ENCODE peak calls at places on chromosomes 7 and 10, in five cellular contexts. Z is prostate gland, T is sigmoid colon, M is ovary, K is spleen. X is an unnamed sample.

GRCh38 chr10:15868006-15868405 is 7.7 kb upstream of the MINDY3 start:
- DNase-seq in Z (no peak), T (no peak), K (no peak), M (no peak), X (no peak)

GRCh38 chr10:12471135-12471534 is 121.8 kb downstream of the CAMK1D start:
- DNase-seq in M (no peak), Z (no peak), K (peak; percentile 24), T (peak; percentile 36), X (no peak)

GRCh38 chr7:93160410-93160809 is 12.2 kb upstream of the SAMD9L start:
- DNase-seq in M (no peak), T (no peak), K (no peak), Z (no peak), X (no peak)

GRCh38 chr7:43220250-43220649 is 107.8 kb downstream of the HECW1 start:
- DNase-seq in K (no peak), Z (no peak), M (no peak), T (no peak), X (no peak)

GRCh38 chr7:45082031-45082830 is 6.5 kb downstream of the NACAD start:
- DNase-seq in M (peak; percentile 70), K (no peak), T (peak; percentile 62), Z (no peak), X (peak; percentile 68)

GRCh38 chr7:87564290-87564963 is 36.3 kb downstream of the ABCB1 start:
- DNase-seq in M (no peak), T (no peak), K (no peak), Z (no peak), X (no peak)

GRCh38 chr7:47945261-47946015 is 2.8 kb downstream of the PKD1L1 start:
- DNase-seq in Z (peak; percentile 61), K (peak; percentile 89), T (peak; percentile 80), M (peak; percentile 87), X (peak; percentile 92)

GRCh38 chr7:77649950-77650349 is 46.3 kb upstream of the RSBN1L start:
- DNase-seq in Z (no peak), M (no peak), T (no peak), K (no peak), X (no peak)

GRCh38 chr10:5369362-5370158 is 4.8 kb downstream of the UCN3 start:
- DNase-seq in Z (no peak), T (no peak), M (no peak), K (no peak), X (no peak)

GRCh38 chr7:2355079-2356008 is 717 bp downstream of the EIF3B start:
- DNase-seq in K (peak; percentile 91), Z (no peak), M (peak; percentile 56), T (no peak), X (peak; percentile 29)

GRCh38 chr7:30743371-30744074 is 8.4 kb upstream of the INMT start:
- DNase-seq in K (no peak), M (peak; percentile 63), Z (no peak), T (no peak), X (no peak)

GRCh38 chr7:149772821-149773425 is 465 bp downstream of the ZNF467 start:
- DNase-seq in K (peak; percentile 91), Z (no peak), T (no peak), M (peak; percentile 63), X (no peak)

GRCh38 chr7:27520828-27521790 is 141.6 kb downstream of the HIBADH start:
- DNase-seq in Z (no peak), K (no peak), M (no peak), T (peak; percentile 78), X (peak; percentile 72)

GRCh38 chr7:47503283-47503682 is 78.6 kb downstream of the TNS3 start:
- DNase-seq in M (no peak), K (no peak), Z (no peak), T (no peak), X (no peak)

GRCh38 chr10:35574924-35575352 is 30.2 kb upstream of the GJD4 start:
- DNase-seq in Z (no peak), T (no peak), K (no peak), M (no peak), X (no peak)

GRCh38 chr10:27383595-27384542 is 120.2 kb upstream of the RAB18 start:
- DNase-seq in Z (no peak), M (no peak), K (no peak), T (no peak), X (no peak)

GRCh38 chr7:88361357-88361756 is 54.7 kb upstream of the STEAP4 start:
- DNase-seq in T (no peak), M (no peak), K (no peak), Z (no peak), X (no peak)

GRCh38 chr10:103451091-103451801 is 924 bp downstream of the CALHM2 start:
- DNase-seq in K (peak; percentile 93), M (peak; percentile 76), T (peak; percentile 82), Z (no peak), X (peak; percentile 90)

GRCh38 chr10:91287276-91287675 is 66.8 kb downstream of the PCGF5 start:
- DNase-seq in K (no peak), T (no peak), M (no peak), Z (no peak), X (no peak)

GRCh38 chr10:3761916-3762708 is 22.9 kb downstream of the KLF6 start:
- DNase-seq in K (no peak), T (no peak), Z (no peak), M (no peak), X (no peak)

GRCh38 chr10:79241990-79242619 is 105.2 kb upstream of the PPIF start:
- DNase-seq in T (peak; percentile 88), M (peak; percentile 73), Z (peak; percentile 44), K (peak; percentile 93), X (peak; percentile 76)

GRCh38 chr10:109902992-109903947 is 20.0 kb downstream of the XPNPEP1 start:
- DNase-seq in K (no peak), Z (peak; percentile 32), M (no peak), T (no peak), X (no peak)

GRCh38 chr7:2972531-2973161 is 71.0 kb downstream of the CARD11 start:
- DNase-seq in T (peak; percentile 15), Z (no peak), K (no peak), M (no peak), X (no peak)

GRCh38 chr7:20374391-20374790 is 43.7 kb downstream of the ITGB8 start:
- DNase-seq in T (no peak), M (no peak), Z (no peak), K (no peak), X (no peak)

GRCh38 chr10:60733189-60733815 is 45.0 kb upstream of the CDK1 start:
- DNase-seq in T (no peak), Z (peak; percentile 60), K (peak; percentile 88), M (peak; percentile 76), X (peak; percentile 14)

GRCh38 chr10:87915989-87916388 is 52.6 kb downstream of the PTEN start:
- DNase-seq in M (no peak), Z (no peak), K (no peak), T (no peak), X (peak; percentile 27)

GRCh38 chr7:49102413-49102812 is 178.1 kb downstream of the CDC14C start:
- DNase-seq in T (no peak), K (no peak), Z (no peak), M (no peak), X (no peak)

GRCh38 chr10:54402576-54402975 is 398.5 kb downstream of the PCDH15 start:
- DNase-seq in T (no peak), Z (no peak), M (no peak), K (no peak), X (no peak)

GRCh38 chr10:339038-339391 is 203.8 kb downstream of the ZMYND11 start:
- DNase-seq in M (no peak), T (no peak), K (no peak), Z (no peak), X (no peak)

GRCh38 chr7:114087674-114088539 is 169.1 kb upstream of the PPP1R3A start:
- DNase-seq in T (peak; percentile 64), K (no peak), Z (peak; percentile 16), M (peak; percentile 45), X (peak; percentile 28)

GRCh38 chr10:4219901-4220300 is 434.9 kb upstream of the KLF6 start:
- DNase-seq in Z (no peak), M (no peak), K (no peak), T (no peak), X (no peak)

GRCh38 chr7:6435486-6436384 is 12.0 kb downstream of the DAGLB start:
- DNase-seq in T (peak; percentile 90), Z (peak; percentile 59), K (peak; percentile 95), M (peak; percentile 85), X (peak; percentile 83)
- TF ChIP-seq CTCF in T (peak; percentile 90), Z (peak; percentile 95), K (peak; percentile 93), M (peak; percentile 81), X (peak; percentile 93)

GRCh38 chr7:107079212-107079940 is 34.9 kb downstream of the PRKAR2B start:
- DNase-seq in T (no peak), M (no peak), Z (no peak), K (no peak), X (peak; percentile 54)

GRCh38 chr7:107078517-107078966 is 34.0 kb downstream of the PRKAR2B start:
- DNase-seq in K (no peak), Z (no peak), T (no peak), M (peak; percentile 56), X (peak; percentile 93)

GRCh38 chr7:107076781-107077698 is 32.5 kb downstream of the PRKAR2B start:
- DNase-seq in Z (no peak), T (no peak), M (no peak), K (no peak), X (peak; percentile 50)

GRCh38 chr7:107077699-107078516 is 33.4 kb downstream of the PRKAR2B start:
- DNase-seq in Z (no peak), K (no peak), M (no peak), T (no peak), X (no peak)

GRCh38 chr7:107075863-107076574 is 31.5 kb downstream of the PRKAR2B start:
- DNase-seq in M (no peak), T (no peak), K (no peak), Z (no peak), X (no peak)
- H3K4me1 ChIP-seq in M (no peaks in the 10 kb centered on the region), T (no peaks in the 10 kb centered on the region), K (no peaks in the 10 kb centered on the region), Z (no peaks in the 10 kb centered on the region), X (peaks cover 34% of the 10 kb centered on the region)

DNA sequence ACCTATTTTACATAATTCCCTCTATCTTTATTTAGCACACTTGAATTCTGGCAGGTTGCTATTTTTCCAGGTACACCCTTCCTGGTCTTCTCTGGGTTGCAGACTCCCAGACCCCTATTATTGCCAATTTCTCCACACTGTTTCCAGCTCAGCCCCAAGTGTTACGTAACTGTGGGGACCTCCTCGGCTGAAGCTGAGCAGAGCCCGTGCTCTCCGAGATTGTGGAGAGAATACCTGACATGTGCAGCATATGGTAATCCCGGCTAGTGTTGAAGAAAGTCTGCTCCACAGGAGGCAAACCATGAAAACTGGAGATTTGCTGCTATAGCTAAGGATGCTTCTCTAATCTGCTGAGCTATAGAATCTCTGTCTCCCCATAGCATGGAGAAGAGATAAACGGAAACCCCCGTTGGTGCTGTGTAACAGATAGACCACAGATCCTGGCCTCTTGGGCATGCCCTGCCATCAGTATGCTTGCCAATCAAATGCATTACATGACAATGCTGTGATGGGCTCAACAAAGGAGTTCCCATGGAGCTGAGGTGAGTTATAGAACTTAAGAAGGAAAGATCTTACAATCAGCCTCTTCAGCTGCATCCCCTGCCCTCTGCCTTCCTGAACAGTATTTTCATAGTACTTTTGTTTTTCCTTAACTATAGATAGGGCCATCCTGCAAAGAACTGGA is 144.6 kb upstream of the AOAH start:
- DNase-seq in M (no peak), Z (no peak), T (no peak), K (no peak), X (no peak)
- H3K36me3 ChIP-seq in M (no peaks in the 10 kb centered on the region), Z (no peaks in the 10 kb centered on the region), T (no peaks in the 10 kb centered on the region), K (peaks cover 99% of the 10 kb centered on the region), X (no peaks in the 10 kb centered on the region)

DNA sequence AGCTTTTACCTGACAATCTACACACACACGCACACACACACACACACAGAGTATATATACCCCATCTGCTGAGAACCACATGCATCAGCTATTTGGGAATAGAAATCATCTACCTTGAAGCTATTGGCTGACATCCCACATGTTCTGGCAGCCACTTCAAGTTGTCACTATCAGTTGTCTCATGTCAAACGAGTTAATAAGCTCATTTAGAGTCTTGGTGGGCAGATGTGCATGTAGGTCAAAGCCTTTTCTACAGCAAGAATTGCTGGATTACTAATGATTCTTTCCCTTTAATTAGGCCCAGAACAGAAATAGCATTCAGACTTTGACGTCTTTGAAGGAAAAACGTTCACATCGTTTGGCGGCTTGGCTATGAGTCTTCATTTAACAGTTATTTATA is 36.8 kb downstream of the COL28A1 start:
- DNase-seq in Z (no peak), K (no peak), M (no peak), T (no peak), X (no peak)
- TF ChIP-seq CTCF in Z (no peak), K (no peak), M (no peak), T (no peak), X (no peak)

X was measured in adrenal gland.